ENCODE peak calls at places on chromosomes 13 and 19, in ten cellular contexts. P, J, L, G, E, B, Y, K, Q and D are unnamed samples.

GRCh38 chr13:39329182-39329639 is 273.8 kb downstream of the LHFPL6 start:
- DNase-seq in P (no peak), J (no peak), L (peak; percentile 63), G (no peak), E (no peak), B (no peak), Y (no peak), K (no peak), Q (no peak), D (peak; percentile 26)

GRCh38 chr19:42343344-42344110 is 18.1 kb downstream of the MEGF8 start:
- DNase-seq in P (no peak), J (no peak), L (no peak), G (no peak), E (no peak), B (no peak), Y (no peak), K (no peak), Q (no peak), D (no peak)

GRCh38 chr19:4405977-4406376 is 3.5 kb downstream of the CHAF1A start:
- DNase-seq in P (no peak), J (no peak), L (no peak), G (no peak), E (no peak), B (no peak), Y (no peak), K (no peak), Q (no peak), D (no peak)

GRCh38 chr13:48631441-48631840 is 22.3 kb upstream of the CYSLTR2 start:
- DNase-seq in P (no peak), J (no peak), L (peak; percentile 72), G (no peak), E (no peak), B (no peak), Y (no peak), K (no peak), Q (no peak), D (peak; percentile 13)

GRCh38 chr13:47555235-47555634 is 445.8 kb downstream of the SUCLA2 start:
- DNase-seq in P (no peak), J (peak; percentile 6), L (no peak), G (peak; percentile 51), E (no peak), B (no peak), Y (no peak), K (no peak), Q (no peak), D (no peak)

GRCh38 chr13:110799246-110800236 is 86.0 kb downstream of the ING1 start:
- DNase-seq in P (no peak), J (peak; percentile 93), L (peak; percentile 97), G (peak; percentile 95), E (no peak), B (peak; percentile 62), Y (no peak), K (peak; percentile 69), Q (no peak), D (peak; percentile 96)

GRCh38 chr13:61414686-61415664 is 674 bp downstream of the PCDH20 start:
- DNase-seq in P (peak; percentile 90), J (peak; percentile 47), L (peak; percentile 5), G (no peak), E (peak; percentile 86), B (no peak), Y (peak; percentile 67), K (no peak), Q (peak; percentile 76), D (no peak)

GRCh38 chr13:30895773-30896172 is 10.3 kb upstream of the MEDAG start:
- DNase-seq in P (peak; percentile 12), J (peak; percentile 91), L (peak; percentile 96), G (peak; percentile 92), E (no peak), B (peak; percentile 67), Y (no peak), K (peak; percentile 74), Q (no peak), D (peak; percentile 94)

GRCh38 chr13:64377606-64378005 is 2852.5 kb downstream of the PCDH9 start:
- DNase-seq in P (no peak), J (no peak), L (no peak), G (no peak), E (no peak), B (no peak), Y (no peak), K (no peak), Q (no peak), D (no peak)

GRCh38 chr13:113432509-113433270 is 20.6 kb downstream of the ADPRHL1 start:
- DNase-seq in P (no peak), J (no peak), L (no peak), G (no peak), E (no peak), B (no peak), Y (no peak), K (no peak), Q (no peak), D (no peak)

GRCh38 chr13:31945202-31945978 is 86.2 kb upstream of the FRY start:
- DNase-seq in P (peak; percentile 46), J (peak; percentile 90), L (peak; percentile 68), G (peak; percentile 81), E (peak; percentile 83), B (peak; percentile 84), Y (peak; percentile 71), K (peak; percentile 84), Q (peak; percentile 60), D (peak; percentile 79)

GRCh38 chr19:13984875-13985741 is 21.0 kb downstream of the RFX1 start:
- DNase-seq in P (no peak), J (no peak), L (no peak), G (no peak), E (peak; percentile 88), B (no peak), Y (no peak), K (no peak), Q (no peak), D (no peak)

GRCh38 chr19:46517471-46517870 is 21.8 kb upstream of the PNMA8B start:
- DNase-seq in P (no peak), J (no peak), L (no peak), G (no peak), E (no peak), B (no peak), Y (no peak), K (no peak), Q (no peak), D (no peak)

GRCh38 chr19:46521241-46521640 is 25.6 kb upstream of the PNMA8B start:
- DNase-seq in P (no peak), J (no peak), L (no peak), G (no peak), E (no peak), B (no peak), Y (no peak), K (no peak), Q (no peak), D (no peak)

GRCh38 chr19:46515879-46516350 is 20.2 kb upstream of the PNMA8B start:
- DNase-seq in P (peak; percentile 34), J (peak; percentile 44), L (peak; percentile 60), G (peak; percentile 33), E (no peak), B (no peak), Y (no peak), K (no peak), Q (no peak), D (peak; percentile 52)

GRCh38 chr19:46524272-46524671 is 28.6 kb upstream of the PNMA8B start:
- DNase-seq in P (no peak), J (no peak), L (no peak), G (no peak), E (no peak), B (no peak), Y (no peak), K (no peak), Q (no peak), D (no peak)

DNA sequence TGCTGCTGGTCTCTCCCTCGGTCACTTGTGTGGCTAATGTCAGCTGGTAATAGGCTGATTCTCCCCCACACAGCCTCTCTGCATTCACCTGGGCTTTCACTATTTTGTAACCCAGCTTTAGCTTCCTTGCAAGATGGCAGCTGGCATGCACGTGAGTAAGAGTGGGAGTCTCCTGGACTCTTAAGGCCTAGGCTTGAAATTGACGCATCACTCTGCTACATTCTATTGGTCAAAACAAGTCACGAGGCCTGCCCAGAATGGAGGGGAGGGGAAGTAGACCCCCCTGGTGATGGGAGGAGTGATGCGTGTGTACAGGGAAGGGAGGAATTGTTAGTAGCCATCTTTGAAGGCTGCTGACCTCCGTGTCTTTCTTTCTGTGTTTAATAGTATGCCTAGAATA is 24.9 kb upstream of the PNMA8B start:
- DNase-seq in P (no peak), J (no peak), L (no peak), G (no peak), E (no peak), B (no peak), Y (no peak), K (no peak), Q (no peak), D (no peak)
- H3K4me3 ChIP-seq in P (no peak overlapping the region), J (no peak overlapping the region), L (no peak overlapping the region), G (no peak overlapping the region), E (no peak overlapping the region), B (no peak overlapping the region), Y (no peak overlapping the region), K (no peak overlapping the region), Q (no peak overlapping the region), D (no peak overlapping the region)

GRCh38 chr13:42498521-42498920 is 75.4 kb upstream of the TNFSF11 start:
- DNase-seq in P (no peak), J (no peak), L (no peak), G (no peak), E (no peak), B (no peak), Y (no peak), K (no peak), Q (no peak), D (peak; percentile 44)
- TF ChIP-seq CTCF in P (peak; percentile 6), J (peak; percentile 14), L (peak; percentile 20), G (no peak), E (no peak), B (no peak), Y (no peak), K (no peak), Q (no peak), D (peak; percentile 43)

DNA sequence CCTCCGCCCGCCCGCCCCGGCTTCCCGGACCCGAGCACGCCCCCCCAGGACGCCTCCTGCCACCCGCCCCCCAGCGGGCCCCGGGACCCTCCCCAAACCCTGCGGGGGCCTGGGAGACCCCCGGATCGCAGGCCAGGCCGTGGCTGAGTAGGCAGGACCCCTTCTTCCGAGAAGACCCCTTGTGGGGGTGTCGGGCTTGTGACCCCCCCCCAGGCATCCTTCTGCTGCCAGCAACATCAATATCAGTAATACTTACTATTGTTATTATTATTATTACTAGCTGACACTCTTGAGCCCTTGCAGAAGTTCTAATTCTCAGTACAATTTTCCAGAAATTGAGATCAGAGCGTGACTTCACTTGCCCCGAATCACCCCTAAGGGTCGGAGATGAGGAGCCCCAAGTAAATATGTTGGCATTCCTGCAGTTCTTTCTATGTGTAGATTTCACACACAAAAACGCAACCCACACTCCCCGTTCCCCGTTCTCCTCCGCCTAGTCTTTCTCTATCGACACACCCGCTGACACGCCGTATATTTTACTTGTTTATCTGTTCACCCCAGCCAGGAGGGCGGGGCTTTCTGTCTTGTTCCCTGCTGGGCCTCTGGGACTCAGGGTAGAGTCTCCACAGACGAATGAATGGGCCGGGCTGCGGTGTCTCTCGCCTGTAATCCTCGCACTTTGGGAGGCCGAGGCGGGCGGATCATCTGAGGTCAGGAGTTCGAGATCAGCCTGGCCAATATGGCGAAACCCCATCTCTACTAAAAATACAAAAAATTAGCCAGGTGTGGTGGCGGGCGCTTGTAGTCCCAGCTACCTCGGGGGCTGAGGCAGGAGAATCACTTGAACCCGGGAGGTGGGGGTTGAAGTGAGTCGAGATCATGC is 14.7 kb downstream of the TLE5 start:
- DNase-seq in P (peak; percentile 80), J (peak; percentile 89), L (peak; percentile 82), G (peak; percentile 63), E (peak; percentile 82), B (peak; percentile 78), Y (peak; percentile 79), K (peak; percentile 20), Q (peak; percentile 79), D (peak; percentile 69)
- H3K4me3 ChIP-seq in P (peak overlapping the region; percentile 41), J (peak overlapping the region; percentile 44), L (peak overlapping the region; percentile 14), G (peak overlapping the region; percentile 17), E (peak overlapping the region; percentile 37), B (peak overlapping the region; percentile 56), Y (peak overlapping the region; percentile 68), K (no peak overlapping the region), Q (peak overlapping the region; percentile 52), D (peak overlapping the region; percentile 38)

GRCh38 chr19:41323023-41323422 is 13.1 kb downstream of the CCDC97 start:
- DNase-seq in P (no peak), J (peak; percentile 88), L (peak; percentile 79), G (peak; percentile 92), E (no peak), B (peak; percentile 58), Y (no peak), K (no peak), Q (no peak), D (peak; percentile 75)
- TF ChIP-seq CTCF in P (no peak), J (no peak), L (no peak), G (no peak), E (no peak), B (no peak), Y (no peak), K (no peak), Q (no peak), D (no peak)